ENCODE peak calls at places on chromosomes 7 and 10, in ten cellular contexts. D, T, P, J, F, W, Q, C, M and K are unnamed samples. For H3K9me3, the result is how much of the 10 kb centered on the place peaks cover.

GRCh38 chr7:128266891-128267839 is 26.1 kb downstream of the LEP start:
- DNase-seq in D (peak), T (no peak), P (peak), J (peak), F (no peak), W (peak), Q (peak), C (peak), M (peak), K (no peak)

GRCh38 chr10:6112893-6113292 is 24.1 kb downstream of the RBM17 start:
- DNase-seq in D (no peak), T (no peak), P (no peak), J (peak), F (no peak), W (no peak), Q (no peak), C (no peak), M (no peak), K (no peak)

GRCh38 chr7:47586925-47587324 is 5.0 kb upstream of the TNS3 start:
- DNase-seq in D (no peak), T (no peak), P (no peak), J (no peak), F (no peak), W (no peak), Q (no peak), C (no peak), M (no peak), K (no peak)

GRCh38 chr7:98165827-98166667 is 45.2 kb upstream of the BHLHA15 start:
- DNase-seq in D (peak), T (peak), P (peak), J (peak), F (no peak), W (peak), Q (peak), C (no peak), M (peak), K (peak)

GRCh38 chr10:29613791-29614190 is 21.0 kb downstream of the SVIL start:
- DNase-seq in D (no peak), T (no peak), P (peak), J (no peak), F (no peak), W (no peak), Q (no peak), C (no peak), M (no peak), K (no peak)

GRCh38 chr10:94963901-94964300 is 25.4 kb downstream of the CYP2C9 start:
- DNase-seq in D (no peak), T (peak), P (peak), J (peak), F (no peak), W (peak), Q (no peak), C (no peak), M (peak), K (no peak)

GRCh38 chr10:117653170-117653515 is 110.6 kb downstream of the EMX2 start:
- DNase-seq in D (no peak), T (peak), P (peak), J (peak), F (no peak), W (no peak), Q (no peak), C (peak), M (no peak), K (no peak)

GRCh38 chr7:79552463-79552862 is 99.0 kb upstream of the MAGI2 start:
- DNase-seq in D (no peak), T (no peak), P (no peak), J (no peak), F (no peak), W (no peak), Q (no peak), C (no peak), M (no peak), K (no peak)

GRCh38 chr10:122286872-122287271 is 15.8 kb downstream of the BTBD16 start:
- DNase-seq in D (peak), T (no peak), P (peak), J (no peak), F (no peak), W (no peak), Q (no peak), C (no peak), M (no peak), K (no peak)

GRCh38 chr7:108314049-108314448 is 142.2 kb downstream of the NRCAM start:
- DNase-seq in D (no peak), T (no peak), P (no peak), J (no peak), F (no peak), W (no peak), Q (no peak), C (no peak), M (no peak), K (no peak)

GRCh38 chr10:128380946-128381345 is 254.7 kb upstream of the MKI67 start:
- DNase-seq in D (no peak), T (no peak), P (no peak), J (no peak), F (no peak), W (no peak), Q (no peak), C (no peak), M (no peak), K (no peak)

GRCh38 chr10:123148414-123149161 is 652 bp downstream of the HMX2 start:
- DNase-seq in D (no peak), T (no peak), P (no peak), J (no peak), F (no peak), W (no peak), Q (no peak), C (no peak), M (no peak), K (peak)

GRCh38 chr10:6382081-6382480 is 179.3 kb downstream of the PFKFB3 start:
- DNase-seq in D (no peak), T (no peak), P (peak), J (no peak), F (peak), W (peak), Q (peak), C (no peak), M (peak), K (no peak)

GRCh38 chr10:132433671-132434340 is 36.8 kb downstream of the PWWP2B start:
- DNase-seq in D (no peak), T (no peak), P (no peak), J (no peak), F (no peak), W (no peak), Q (no peak), C (no peak), M (no peak), K (peak)

GRCh38 chr10:122853665-122854313 is 8.1 kb upstream of the CUZD1 start:
- DNase-seq in D (no peak), T (no peak), P (peak), J (no peak), F (no peak), W (no peak), Q (no peak), C (no peak), M (no peak), K (no peak)

GRCh38 chr10:68879628-68880027 is 21.5 kb upstream of the DDX50 start:
- DNase-seq in D (no peak), T (no peak), P (no peak), J (no peak), F (no peak), W (no peak), Q (no peak), C (no peak), M (no peak), K (no peak)

GRCh38 chr10:102599565-102600327 is 44.5 kb upstream of the TRIM8 start:
- DNase-seq in D (peak), T (no peak), P (no peak), J (peak), F (no peak), W (no peak), Q (no peak), C (no peak), M (peak), K (peak)

GRCh38 chr10:79262959-79263746 is 84.1 kb upstream of the PPIF start:
- DNase-seq in D (no peak), T (no peak), P (no peak), J (no peak), F (no peak), W (no peak), Q (no peak), C (no peak), M (no peak), K (no peak)

GRCh38 chr7:127650842-127651555 is 995 bp upstream of the SND1 start:
- DNase-seq in D (no peak), T (peak), P (peak), J (no peak), F (no peak), W (no peak), Q (no peak), C (no peak), M (no peak), K (peak)

GRCh38 chr10:123135415-123136141 is at the start of gene HMX3:
- DNase-seq in D (no peak), T (peak), P (peak), J (no peak), F (no peak), W (no peak), Q (no peak), C (no peak), M (no peak), K (no peak)

GRCh38 chr10:127041561-127041960 is 136.3 kb downstream of the DOCK1 start:
- DNase-seq in D (no peak), T (no peak), P (peak), J (no peak), F (no peak), W (no peak), Q (no peak), C (no peak), M (peak), K (no peak)

GRCh38 chr7:131016230-131016629 is 282.2 kb upstream of the KLF14 start:
- DNase-seq in D (no peak), T (no peak), P (no peak), J (peak), F (peak), W (no peak), Q (no peak), C (no peak), M (no peak), K (no peak)

GRCh38 chr10:126674741-126675515 is 4.4 kb upstream of the C10orf90 start:
- DNase-seq in D (no peak), T (no peak), P (no peak), J (no peak), F (peak), W (no peak), Q (no peak), C (no peak), M (no peak), K (no peak)

GRCh38 chr7:94410471-94411466 is 16.1 kb downstream of the COL1A2 start:
- DNase-seq in D (no peak), T (no peak), P (no peak), J (no peak), F (no peak), W (no peak), Q (no peak), C (no peak), M (no peak), K (no peak)

GRCh38 chr10:102580230-102580629 is 64.0 kb upstream of the TRIM8 start:
- DNase-seq in D (no peak), T (no peak), P (peak), J (no peak), F (no peak), W (no peak), Q (no peak), C (no peak), M (no peak), K (no peak)

GRCh38 chr7:18505870-18506460 is 10.4 kb downstream of the HDAC9 start:
- DNase-seq in D (no peak), T (no peak), P (peak), J (no peak), F (no peak), W (no peak), Q (no peak), C (no peak), M (no peak), K (no peak)

GRCh38 chr10:62811159-62811875 is 4.8 kb downstream of the EGR2 start:
- DNase-seq in D (no peak), T (no peak), P (no peak), J (no peak), F (no peak), W (no peak), Q (no peak), C (no peak), M (no peak), K (no peak)

GRCh38 chr7:130996841-130997231 is 262.8 kb upstream of the KLF14 start:
- DNase-seq in D (no peak), T (no peak), P (peak), J (peak), F (peak), W (peak), Q (no peak), C (no peak), M (no peak), K (peak)

GRCh38 chr10:49508249-49508648 is 30.7 kb downstream of the ERCC6 start:
- DNase-seq in D (no peak), T (no peak), P (no peak), J (no peak), F (no peak), W (no peak), Q (no peak), C (no peak), M (no peak), K (no peak)

GRCh38 chr10:119516381-119517234 is 25.9 kb downstream of the RGS10 start:
- DNase-seq in D (no peak), T (no peak), P (no peak), J (no peak), F (no peak), W (peak), Q (no peak), C (no peak), M (peak), K (peak)

GRCh38 chr7:25893436-25893835 is 258.6 kb upstream of the NFE2L3 start:
- DNase-seq in D (no peak), T (no peak), P (no peak), J (no peak), F (no peak), W (no peak), Q (no peak), C (no peak), M (no peak), K (no peak)

GRCh38 chr7:25894902-25895791 is 256.9 kb upstream of the NFE2L3 start:
- DNase-seq in D (peak), T (peak), P (peak), J (no peak), F (peak), W (peak), Q (peak), C (peak), M (peak), K (peak)

GRCh38 chr7:25891591-25891990 is 260.4 kb upstream of the NFE2L3 start:
- DNase-seq in D (no peak), T (no peak), P (no peak), J (no peak), F (peak), W (no peak), Q (no peak), C (no peak), M (no peak), K (no peak)

GRCh38 chr7:25895792-25896171 is 256.2 kb upstream of the NFE2L3 start:
- DNase-seq in D (no peak), T (no peak), P (no peak), J (no peak), F (no peak), W (no peak), Q (no peak), C (no peak), M (no peak), K (no peak)

DNA sequence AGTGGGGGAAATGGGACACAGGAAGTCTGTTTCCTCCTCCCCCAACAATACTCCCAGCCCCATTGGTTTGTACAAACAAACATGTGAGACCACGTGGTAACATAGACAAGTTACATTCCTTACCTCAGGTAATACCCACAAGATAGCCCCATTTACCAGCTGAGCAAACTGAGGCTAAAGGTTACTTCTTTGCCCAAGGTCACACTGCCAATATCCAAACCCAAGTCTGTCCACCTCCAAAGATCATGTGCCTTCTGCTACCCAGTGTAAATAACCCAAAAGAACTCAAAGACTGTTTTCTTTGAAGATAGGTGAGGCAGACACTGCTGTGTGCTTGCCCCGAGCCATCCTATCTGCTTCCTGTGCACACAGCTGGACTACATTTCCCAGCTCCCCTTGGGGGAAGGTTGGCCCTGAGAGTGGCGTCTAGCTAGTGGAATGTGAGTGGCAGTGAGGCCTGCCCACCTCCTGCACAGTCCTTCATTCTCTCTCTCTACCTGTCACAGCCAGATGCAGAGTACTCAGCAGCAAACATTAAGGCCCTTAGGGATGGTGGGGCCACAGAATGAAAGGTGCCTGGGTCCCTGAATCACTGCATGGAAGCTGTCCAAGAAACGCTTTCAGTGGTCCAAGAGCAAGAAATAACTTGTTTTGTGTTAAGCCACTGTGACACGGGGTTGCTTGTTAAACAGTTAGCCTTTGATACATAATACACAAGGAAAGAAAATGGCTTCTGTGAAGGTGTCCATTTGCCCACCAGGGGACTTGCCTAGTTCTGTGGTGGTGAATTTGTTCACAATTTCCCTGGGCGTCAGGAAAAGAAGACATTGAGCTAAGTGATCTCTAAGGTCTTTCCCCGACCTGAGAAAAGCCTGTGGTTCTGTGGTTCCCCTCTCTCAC is 257.7 kb upstream of the NFE2L3 start:
- DNase-seq in D (no peak), T (no peak), P (no peak), J (peak), F (peak), W (peak), Q (no peak), C (no peak), M (peak), K (no peak)
- TF ChIP-seq POLR2A in D (no peak), T (no peak), P (no peak), J (no peak), F (no peak), W (no peak), Q (no peak), C (no peak), M (peak), K (no peak)

DNA sequence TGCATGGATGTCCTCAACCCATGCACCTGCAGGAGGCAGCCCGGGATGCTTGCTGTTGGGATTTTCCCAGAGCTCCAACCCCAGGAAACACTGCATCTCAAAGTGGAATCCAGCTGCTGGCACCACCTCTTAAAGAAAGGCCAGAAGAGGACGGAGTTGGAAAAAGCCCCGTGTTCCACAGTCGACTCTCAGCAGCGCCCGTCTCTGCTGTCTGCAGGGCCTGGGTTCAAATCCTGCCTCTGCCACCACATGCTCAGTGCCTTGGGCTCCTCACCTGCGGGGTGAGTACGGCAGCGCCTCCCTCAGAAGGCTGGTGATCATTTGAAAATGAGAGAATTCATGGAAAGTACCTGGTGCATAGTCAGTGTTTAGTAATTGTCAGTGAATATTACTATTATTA is 65.6 kb upstream of the ZNF716 start:
- DNase-seq in D (no peak), T (no peak), P (no peak), J (no peak), F (no peak), W (no peak), Q (no peak), C (no peak), M (no peak), K (peak)
- H3K9me3 ChIP-seq in D (under half), T (under half), P (under half), J (half or more), F (under half), W (under half), Q (under half), C (under half), M (under half), K (half or more)

GRCh38 chr7:26182706-26183105 is 17.8 kb downstream of the HNRNPA2B1 start:
- DNase-seq in D (no peak), T (no peak), P (no peak), J (no peak), F (no peak), W (no peak), Q (no peak), C (no peak), M (no peak), K (peak)

GRCh38 chr7:26181474-26182227 is 18.9 kb downstream of the HNRNPA2B1 start:
- DNase-seq in D (no peak), T (no peak), P (no peak), J (no peak), F (no peak), W (no peak), Q (no peak), C (no peak), M (no peak), K (no peak)

GRCh38 chr7:26180792-26181198 is 19.8 kb downstream of the HNRNPA2B1 start:
- DNase-seq in D (no peak), T (no peak), P (no peak), J (no peak), F (no peak), W (peak), Q (no peak), C (no peak), M (peak), K (no peak)

GRCh38 chr7:26182283-26182682 is 18.3 kb downstream of the HNRNPA2B1 start:
- DNase-seq in D (peak), T (no peak), P (no peak), J (no peak), F (no peak), W (peak), Q (no peak), C (peak), M (peak), K (no peak)

DNA sequence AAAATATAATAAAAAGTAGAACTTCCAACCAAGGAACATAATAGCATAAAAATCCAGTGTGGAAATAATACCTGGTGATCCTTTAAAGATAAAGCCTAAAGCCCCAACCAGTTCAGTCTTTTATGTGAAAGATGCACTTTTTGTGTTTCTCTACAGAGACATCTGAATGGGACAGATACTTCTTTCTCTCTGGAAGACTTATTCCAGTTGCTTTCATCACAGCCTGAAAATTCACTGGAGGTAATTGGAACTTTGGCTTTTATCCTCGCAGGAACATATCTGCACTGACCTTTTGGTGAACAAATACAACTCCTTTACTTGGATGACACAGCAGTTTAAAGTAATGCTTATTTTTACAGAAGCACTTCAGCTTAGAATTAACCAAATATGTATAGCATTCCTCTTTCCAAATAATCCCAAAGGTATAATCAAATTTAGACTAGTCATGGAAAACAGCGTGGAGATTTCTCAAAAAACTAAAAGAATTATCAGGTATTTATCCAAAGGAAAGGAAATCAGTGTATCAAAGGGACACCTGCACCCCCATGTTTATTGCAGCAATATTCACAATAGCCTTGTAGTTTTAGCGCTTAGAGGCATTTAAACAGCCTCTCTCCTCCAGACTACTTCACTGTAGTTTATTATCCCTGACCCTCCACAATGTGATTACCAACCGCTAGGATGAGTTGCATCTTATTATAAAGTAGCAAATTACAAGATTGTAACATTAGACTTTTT is 16.8 kb downstream of the HNRNPA2B1 start:
- DNase-seq in D (no peak), T (no peak), P (no peak), J (no peak), F (no peak), W (no peak), Q (no peak), C (no peak), M (no peak), K (no peak)
- TF ChIP-seq POLR2A in D (no peak), T (no peak), P (no peak), J (no peak), F (no peak), W (no peak), Q (no peak), C (no peak), M (no peak), K (no peak)

GRCh38 chr10:96826438-96826837 is 5.7 kb upstream of the LCOR start:
- DNase-seq in D (no peak), T (no peak), P (no peak), J (no peak), F (no peak), W (no peak), Q (no peak), C (no peak), M (no peak), K (no peak)
- H3K9me3 ChIP-seq in D (under half), T (under half), P (under half), J (under half), F (under half), W (under half), Q (under half), C (under half), M (under half), K (under half)